ENCODE peak calls at places on chromosomes 12 and 14, in four cellular contexts. R is IMR-90, W is H1, Y is H9. B is an unnamed sample.

GRCh38 chr12:123389560-123390351 is 5.8 kb downstream of the KMT5A start:
- DNase-seq in W (peak), R (no peak), Y (peak), B (peak)

GRCh38 chr12:124915249-124916236 is 1.1 kb upstream of the UBC start:
- DNase-seq in W (no peak), Y (peak), R (peak), B (no peak)

GRCh38 chr14:59787045-59787674 is 83.4 kb downstream of the RTN1 start:
- DNase-seq in R (no peak), W (no peak), Y (peak), B (peak)

GRCh38 chr12:121611306-121611705 is 15.0 kb upstream of the ORAI1 start:
- DNase-seq in R (no peak), Y (peak), W (peak), B (peak)

GRCh38 chr12:66188584-66189475 is at the start of gene IRAK3:
- DNase-seq in R (peak), Y (peak), W (peak), B (peak)

GRCh38 chr12:6205144-6205539 is 4.9 kb downstream of the CD9 start:
- DNase-seq in Y (peak), W (peak), R (no peak), B (peak)

GRCh38 chr12:14613718-14614117 is 46.0 kb upstream of the PLBD1 start:
- DNase-seq in R (no peak), W (no peak), Y (no peak), B (no peak)

GRCh38 chr12:131672941-131673330 is 38.0 kb upstream of the SFSWAP start:
- DNase-seq in W (no peak), R (no peak), Y (no peak), B (no peak)

GRCh38 chr12:49461221-49461620 is 77.6 kb upstream of the KCNH3 start:
- DNase-seq in Y (no peak), R (no peak), W (no peak), B (peak)

GRCh38 chr12:132219323-132219722 is 75.1 kb downstream of the NOC4L start:
- DNase-seq in W (no peak), R (no peak), Y (no peak), B (no peak)

GRCh38 chr12:132362966-132363660 is 33.7 kb upstream of the GALNT9 start:
- DNase-seq in Y (no peak), W (no peak), R (no peak), B (no peak)

GRCh38 chr12:130347588-130347987 is 9.9 kb downstream of the PIWIL1 start:
- DNase-seq in W (no peak), Y (no peak), R (no peak), B (no peak)

GRCh38 chr12:4153343-4153892 is 120.1 kb upstream of the CCND2 start:
- DNase-seq in R (no peak), W (no peak), Y (no peak), B (peak)

GRCh38 chr14:99742074-99742473 is 51.1 kb upstream of the EML1 start:
- DNase-seq in Y (no peak), R (no peak), W (no peak), B (no peak)

GRCh38 chr14:100376751-100377171 is 53.6 kb downstream of the SLC25A47 start:
- DNase-seq in Y (no peak), R (peak), W (peak), B (peak)

GRCh38 chr12:49912846-49913245 is 9.1 kb upstream of the FAIM2 start:
- DNase-seq in R (no peak), W (no peak), Y (peak), B (no peak)

GRCh38 chr12:29242921-29243431 is 93.9 kb downstream of the FAR2 start:
- DNase-seq in Y (no peak), R (no peak), W (no peak), B (peak)

GRCh38 chr14:100106260-100106659 is 41.0 kb downstream of the EVL start:
- DNase-seq in Y (no peak), R (no peak), W (no peak), B (no peak)

GRCh38 chr14:97074860-97075259 is 277.7 kb downstream of the VRK1 start:
- DNase-seq in W (no peak), Y (no peak), R (no peak), B (no peak)

GRCh38 chr12:16604853-16605252 is 1.1 kb downstream of the LMO3 start:
- DNase-seq in W (peak), R (no peak), Y (no peak), B (peak)

GRCh38 chr12:88578274-88578673 is 2.0 kb downstream of the KITLG start:
- DNase-seq in R (no peak), Y (no peak), W (no peak), B (peak)

GRCh38 chr12:71438670-71439361 is 782 bp upstream of the LGR5 start:
- DNase-seq in R (no peak), W (no peak), Y (peak), B (peak)

GRCh38 chr12:38056701-38057689 is 259.6 kb upstream of the ALG10B start:
- DNase-seq in Y (no peak), W (no peak), R (no peak), B (no peak)

GRCh38 chr12:24955389-24955788 is 6.5 kb upstream of the BCAT1 start:
- DNase-seq in Y (no peak), W (no peak), R (no peak), B (no peak)

GRCh38 chr12:110687770-110688169 is 1.1 kb downstream of the HVCN1 start:
- DNase-seq in R (no peak), Y (no peak), W (no peak), B (no peak)

GRCh38 chr12:129964826-129965457 is 61.1 kb upstream of the TMEM132D start:
- DNase-seq in Y (no peak), W (no peak), R (no peak), B (no peak)

GRCh38 chr12:116454950-116455447 is 104.2 kb upstream of the MAP1LC3B2 start:
- DNase-seq in R (peak), W (no peak), Y (no peak), B (peak)

GRCh38 chr12:49416892-49417291 is 49.6 kb downstream of the SPATS2 start:
- DNase-seq in W (no peak), Y (no peak), R (no peak), B (no peak)

GRCh38 chr12:80359703-80360102 is 84.3 kb upstream of the PTPRQ start:
- DNase-seq in R (no peak), W (no peak), Y (no peak), B (no peak)
- H4K5ac ChIP-seq in R (no peak), W (no peak), Y (no peak), B (no peak)

GRCh38 chr12:48038085-48038484 is 33.8 kb upstream of the COL2A1 start:
- DNase-seq in W (no peak), Y (no peak), R (no peak), B (no peak)
- H3K4ac ChIP-seq in W (no peak), Y (no peak), R (peak), B (no peak)

GRCh38 chr12:19261773-19262172 is 132.2 kb downstream of the PLEKHA5 start:
- DNase-seq in W (no peak), Y (no peak), R (no peak), B (no peak)
- H4K5ac ChIP-seq in W (no peak), Y (no peak), R (no peak), B (no peak)

GRCh38 chr14:24513009-24513408 is 4.9 kb upstream of the CMA1 start:
- DNase-seq in R (no peak), W (peak), Y (no peak), B (peak)
- H3K4ac ChIP-seq in R (no peak), W (no peak), Y (no peak), B (no peak)

B was measured in mesendoderm.